ENCODE peak calls at places on chromosomes 6 and 20, in four cellular contexts. Z is stimulated activated CD4-positive, alpha-beta T cell treated with anti-CD3 and anti-CD28 coated beads, Interleukin-4, amount 100 ng/mL, for 1 hour; K is amniotic stem cell; Y is RWPE1. O is an unnamed sample.

GRCh38 chr6:167493961-167494697 is 169.2 kb downstream of the TTLL2 start:
- DNase-seq in K (no peak), Y (no peak), Z (no peak), O (no peak)

GRCh38 chr20:39800111-39800510 is 838.0 kb downstream of the DHX35 start:
- DNase-seq in Z (no peak), Y (peak), K (no peak), O (no peak)

GRCh38 chr20:32918751-32919150 is 60.0 kb downstream of the EFCAB8 start:
- DNase-seq in Y (no peak), K (no peak), Z (no peak), O (no peak)

GRCh38 chr20:21554985-21555384 is 41.1 kb upstream of the NKX2-2 start:
- DNase-seq in Z (no peak), Y (no peak), K (no peak), O (no peak)

GRCh38 chr6:162733489-162733888 is 5.7 kb downstream of the PACRG start:
- DNase-seq in Y (no peak), K (no peak), Z (peak), O (no peak)

GRCh38 chr6:158686791-158687381 is 37.0 kb downstream of the SYTL3 start:
- DNase-seq in K (no peak), Y (no peak), Z (no peak), O (no peak)

GRCh38 chr6:34543421-34543820 is 12.7 kb downstream of the SPDEF start:
- DNase-seq in Z (no peak), K (no peak), Y (no peak), O (no peak)

GRCh38 chr20:40797425-40797824 is 108.4 kb upstream of the MAFB start:
- DNase-seq in K (no peak), Y (peak), Z (no peak), O (no peak)

GRCh38 chr6:153790048-153790447 is 249.0 kb upstream of the OPRM1 start:
- DNase-seq in Y (peak), K (no peak), Z (no peak), O (no peak)

GRCh38 chr6:23446394-23447001 is 679.5 kb upstream of the NRSN1 start:
- DNase-seq in K (peak), Y (peak), Z (no peak), O (no peak)

GRCh38 chr20:38172344-38172743 is 7.3 kb upstream of the TGM2 start:
- DNase-seq in K (no peak), Y (no peak), Z (no peak), O (no peak)

GRCh38 chr20:37327748-37328147 is 18.2 kb upstream of the SRC start:
- DNase-seq in K (no peak), Y (no peak), Z (no peak), O (peak)

GRCh38 chr20:62122659-62123449 is 579 bp downstream of the LSM14B start:
- DNase-seq in Z (peak), K (no peak), Y (peak), O (peak)

GRCh38 chr20:62511915-62512610 is 36.3 kb upstream of the GATA5 start:
- DNase-seq in Y (no peak), K (no peak), Z (no peak), O (no peak)

O was measured in Peyer's patch.